ENCODE peak calls at places on chromosome X, in five cellular contexts. One of them, this sample, is unnamed.

GRCh38 chrX:55342533-55343501 is 78.1 kb upstream of the PAGE3 start:
- DNase-seq in tibial nerve: no peak
- DNase-seq in astrocyte: no peak
- DNase-seq in GM12878: peak
- DNase-seq in IMR-90: no peak
- DNase-seq in this sample: peak

GRCh38 chrX:104141087-104141760 is 15.6 kb downstream of the SLC25A53 start:
- DNase-seq in tibial nerve: no peak
- DNase-seq in astrocyte: no peak
- DNase-seq in GM12878: no peak
- DNase-seq in IMR-90: no peak
- DNase-seq in this sample: no peak

GRCh38 chrX:115579327-115579726 is 18.4 kb downstream of the PLS3 start:
- DNase-seq in tibial nerve: no peak
- DNase-seq in astrocyte: no peak
- DNase-seq in GM12878: no peak
- DNase-seq in IMR-90: no peak
- DNase-seq in this sample: no peak

GRCh38 chrX:103210056-103210455 is 4.9 kb upstream of the BEX4 start:
- DNase-seq in tibial nerve: no peak
- DNase-seq in astrocyte: no peak
- DNase-seq in GM12878: no peak
- DNase-seq in IMR-90: no peak
- DNase-seq in this sample: no peak

GRCh38 chrX:51395807-51396728 is 63.4 kb downstream of the NUDT10 start:
- DNase-seq in tibial nerve: no peak
- DNase-seq in astrocyte: no peak
- DNase-seq in GM12878: no peak
- DNase-seq in IMR-90: no peak
- DNase-seq in this sample: no peak

GRCh38 chrX:78075787-78076389 is 28.2 kb upstream of the PGK1 start:
- DNase-seq in tibial nerve: no peak
- DNase-seq in astrocyte: no peak
- DNase-seq in GM12878: no peak
- DNase-seq in IMR-90: no peak
- DNase-seq in this sample: no peak

GRCh38 chrX:74280759-74281158 is 23.2 kb upstream of the ZCCHC13 start:
- DNase-seq in tibial nerve: no peak
- DNase-seq in astrocyte: no peak
- DNase-seq in GM12878: no peak
- DNase-seq in IMR-90: no peak
- DNase-seq in this sample: no peak

GRCh38 chrX:116198810-116199209 is 28.3 kb downstream of the AGTR2 start:
- DNase-seq in tibial nerve: no peak
- DNase-seq in astrocyte: no peak
- DNase-seq in GM12878: no peak
- DNase-seq in IMR-90: no peak
- DNase-seq in this sample: no peak

GRCh38 chrX:132023117-132023895 is at the start of gene STK26:
- DNase-seq in tibial nerve: peak
- DNase-seq in astrocyte: peak
- DNase-seq in GM12878: no peak
- DNase-seq in IMR-90: no peak
- DNase-seq in this sample: peak

GRCh38 chrX:40439625-40440532 is 140.9 kb upstream of the ATP6AP2 start:
- DNase-seq in tibial nerve: no peak
- DNase-seq in astrocyte: no peak
- DNase-seq in GM12878: no peak
- DNase-seq in IMR-90: no peak
- DNase-seq in this sample: no peak

GRCh38 chrX:151763711-151764110 is 29.2 kb downstream of the CNGA2 start:
- DNase-seq in tibial nerve: no peak
- DNase-seq in astrocyte: no peak
- DNase-seq in GM12878: no peak
- DNase-seq in IMR-90: no peak
- DNase-seq in this sample: no peak

GRCh38 chrX:139639253-139639652 is 68.7 kb downstream of the MCF2 start:
- DNase-seq in tibial nerve: no peak
- DNase-seq in astrocyte: no peak
- DNase-seq in GM12878: no peak
- DNase-seq in IMR-90: no peak
- DNase-seq in this sample: no peak

GRCh38 chrX:13265549-13266132 is 54.2 kb downstream of the ATXN3L start:
- DNase-seq in tibial nerve: no peak
- DNase-seq in astrocyte: no peak
- DNase-seq in GM12878: no peak
- DNase-seq in IMR-90: no peak
- DNase-seq in this sample: peak

GRCh38 chrX:15447985-15448639 is 45.0 kb downstream of the PIR start:
- DNase-seq in tibial nerve: no peak
- DNase-seq in astrocyte: peak
- DNase-seq in GM12878: no peak
- DNase-seq in IMR-90: peak
- DNase-seq in this sample: no peak

GRCh38 chrX:292900-293897 is 12.0 kb downstream of the PLCXD1 start:
- DNase-seq in tibial nerve: no peak
- DNase-seq in astrocyte: no peak
- DNase-seq in GM12878: no peak
- DNase-seq in IMR-90: no peak
- DNase-seq in this sample: no peak

GRCh38 chrX:46326161-46326560 is 219.1 kb downstream of the ZNF674 start:
- DNase-seq in tibial nerve: no peak
- DNase-seq in astrocyte: peak
- DNase-seq in GM12878: no peak
- DNase-seq in IMR-90: peak
- DNase-seq in this sample: peak

GRCh38 chrX:13110427-13111324 is 66.3 kb upstream of the FAM9C start:
- DNase-seq in tibial nerve: no peak
- DNase-seq in astrocyte: peak
- DNase-seq in GM12878: no peak
- DNase-seq in IMR-90: peak
- DNase-seq in this sample: peak

GRCh38 chrX:130082244-130083106 is 27.8 kb downstream of the ELF4 start:
- DNase-seq in tibial nerve: no peak
- DNase-seq in astrocyte: no peak
- DNase-seq in GM12878: no peak
- DNase-seq in IMR-90: no peak
- DNase-seq in this sample: peak

GRCh38 chrX:149121526-149121925 is 383.6 kb downstream of the IDS start:
- DNase-seq in tibial nerve: no peak
- DNase-seq in astrocyte: no peak
- DNase-seq in GM12878: no peak
- DNase-seq in IMR-90: no peak
- DNase-seq in this sample: no peak

GRCh38 chrX:16828126-16828908 is 41.8 kb downstream of the RBBP7 start:
- DNase-seq in tibial nerve: peak
- DNase-seq in astrocyte: peak
- DNase-seq in GM12878: no peak
- DNase-seq in IMR-90: peak
- DNase-seq in this sample: peak

GRCh38 chrX:152637649-152638442 is at the start of gene GABRQ:
- DNase-seq in tibial nerve: no peak
- DNase-seq in astrocyte: peak
- DNase-seq in GM12878: no peak
- DNase-seq in IMR-90: no peak
- DNase-seq in this sample: peak

DNA sequence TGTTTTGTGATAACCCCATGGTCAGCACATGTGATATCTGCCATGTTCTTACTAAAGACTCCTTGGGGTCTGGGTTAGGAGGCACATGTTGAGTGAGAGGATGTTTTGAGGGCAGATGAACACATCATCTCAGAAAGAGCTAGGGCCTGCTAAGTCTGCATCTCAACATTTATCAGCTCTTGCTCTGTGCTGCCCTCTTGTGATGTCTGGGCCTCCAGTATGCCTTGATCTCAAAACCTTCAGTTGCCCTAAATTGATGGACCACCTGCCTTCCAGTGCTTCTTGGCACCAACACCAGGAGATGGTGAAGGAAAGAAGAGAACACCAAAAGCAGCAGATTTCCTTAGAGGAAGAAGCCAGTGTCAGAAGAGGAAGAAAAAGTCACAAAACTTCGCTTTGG is 22.5 kb downstream of the MID1 start:
- DNase-seq in tibial nerve: no peak
- DNase-seq in astrocyte: no peak
- DNase-seq in GM12878: no peak
- DNase-seq in IMR-90: peak
- DNase-seq in this sample: peak
- TF ChIP-seq CTCF in tibial nerve: peak
- TF ChIP-seq CTCF in astrocyte: peak
- TF ChIP-seq CTCF in GM12878: peak
- TF ChIP-seq CTCF in IMR-90: peak
- TF ChIP-seq CTCF in this sample: peak

GRCh38 chrX:31130457-31131215 is 58.8 kb upstream of the FTHL17 start:
- DNase-seq in tibial nerve: no peak
- DNase-seq in astrocyte: no peak
- DNase-seq in GM12878: no peak
- DNase-seq in IMR-90: no peak
- DNase-seq in this sample: peak

GRCh38 chrX:31139966-31140365 is 68.1 kb upstream of the FTHL17 start:
- DNase-seq in tibial nerve: no peak
- DNase-seq in astrocyte: no peak
- DNase-seq in GM12878: no peak
- DNase-seq in IMR-90: no peak
- DNase-seq in this sample: no peak

GRCh38 chrX:31132803-31133202 is 61.0 kb upstream of the FTHL17 start:
- DNase-seq in tibial nerve: no peak
- DNase-seq in astrocyte: no peak
- DNase-seq in GM12878: no peak
- DNase-seq in IMR-90: no peak
- DNase-seq in this sample: no peak

GRCh38 chrX:31138124-31138523 is 66.3 kb upstream of the FTHL17 start:
- DNase-seq in tibial nerve: no peak
- DNase-seq in astrocyte: no peak
- DNase-seq in GM12878: no peak
- DNase-seq in IMR-90: no peak
- DNase-seq in this sample: no peak

GRCh38 chrX:31136144-31136572 is 64.3 kb upstream of the FTHL17 start:
- DNase-seq in tibial nerve: no peak
- DNase-seq in astrocyte: no peak
- DNase-seq in GM12878: peak
- DNase-seq in IMR-90: no peak
- DNase-seq in this sample: no peak
- H3K4me3 ChIP-seq in tibial nerve: no peak
- H3K4me3 ChIP-seq in astrocyte: no peak
- H3K4me3 ChIP-seq in GM12878: no peak
- H3K4me3 ChIP-seq in IMR-90: no peak
- H3K4me3 ChIP-seq in this sample: no peak

GRCh38 chrX:23008431-23009099 is 8.8 kb downstream of the DDX53 start:
- DNase-seq in tibial nerve: no peak
- DNase-seq in astrocyte: peak
- DNase-seq in GM12878: no peak
- DNase-seq in IMR-90: peak
- DNase-seq in this sample: peak
- TF ChIP-seq CTCF in tibial nerve: peak
- TF ChIP-seq CTCF in astrocyte: peak
- TF ChIP-seq CTCF in GM12878: peak
- TF ChIP-seq CTCF in IMR-90: peak
- TF ChIP-seq CTCF in this sample: peak

DNA sequence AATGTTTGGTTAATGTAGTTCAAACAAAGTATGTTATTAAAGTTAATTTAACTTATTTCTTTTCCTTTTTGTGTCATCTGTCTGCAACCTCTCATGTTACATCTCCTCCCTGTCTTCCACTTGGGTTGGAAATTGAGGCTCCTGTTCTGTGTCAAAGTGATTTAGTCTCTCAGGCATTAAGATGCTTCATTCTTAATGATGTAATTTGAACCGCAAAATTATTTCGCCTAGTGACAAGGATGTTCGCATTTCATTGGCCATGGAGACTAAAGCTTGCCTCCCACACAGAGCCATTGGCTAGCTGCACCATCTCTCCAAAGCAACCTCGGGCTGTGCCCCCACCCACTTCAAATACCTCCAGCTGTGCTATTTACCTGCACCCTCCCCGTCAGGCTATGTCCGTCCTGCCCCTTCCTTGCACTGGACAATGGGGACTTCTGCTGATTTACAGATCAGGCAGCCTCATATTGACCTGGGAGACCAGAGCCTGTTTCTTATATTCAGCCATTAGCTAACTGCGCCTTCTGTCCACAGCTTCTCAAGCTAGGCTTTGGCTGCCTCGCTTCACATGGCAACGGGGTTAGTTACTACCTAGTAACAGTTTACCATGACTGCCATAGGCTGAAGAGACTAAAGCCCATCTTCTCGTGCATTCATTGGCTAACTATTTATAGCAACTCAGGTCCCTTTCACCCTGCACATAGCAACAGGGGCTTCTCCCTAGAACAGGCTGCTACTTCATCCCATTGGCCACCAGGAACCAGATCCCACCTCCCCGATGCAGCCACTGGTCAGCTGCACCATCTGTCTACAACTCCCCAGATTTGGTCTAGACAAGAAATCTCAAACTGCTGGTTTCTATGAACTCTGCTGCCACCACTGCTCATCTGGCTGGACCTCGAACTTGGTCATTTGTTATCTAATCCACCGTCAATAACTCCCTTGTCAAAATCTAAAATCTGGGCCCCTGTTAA is 8.6 kb upstream of the ZNF157 start:
- DNase-seq in tibial nerve: peak
- DNase-seq in astrocyte: peak
- DNase-seq in GM12878: peak
- DNase-seq in IMR-90: peak
- DNase-seq in this sample: peak
- H3K4me3 ChIP-seq in tibial nerve: no peak
- H3K4me3 ChIP-seq in astrocyte: peak
- H3K4me3 ChIP-seq in GM12878: peak
- H3K4me3 ChIP-seq in IMR-90: peak
- H3K4me3 ChIP-seq in this sample: peak

GRCh38 chrX:26442340-26442739 is 226.4 kb downstream of the MAGEB5 start:
- DNase-seq in tibial nerve: no peak
- DNase-seq in astrocyte: no peak
- DNase-seq in GM12878: no peak
- DNase-seq in IMR-90: peak
- DNase-seq in this sample: peak
- TF ChIP-seq CTCF in tibial nerve: peak
- TF ChIP-seq CTCF in astrocyte: peak
- TF ChIP-seq CTCF in GM12878: peak
- TF ChIP-seq CTCF in IMR-90: peak
- TF ChIP-seq CTCF in this sample: peak

This sample was measured in fibroblast of villous mesenchyme.